ENCODE peak calls at places on chromosomes 2 and 18, in five cellular contexts. V is HCEC 1CT, C is posterior vena cava, O is HT-29, B is adipocyte. R is an unnamed sample.

GRCh38 chr18:8942021-8942908 is 160.2 kb upstream of the NDUFV2 start:
- DNase-seq in O (no peak), B (peak), V (no peak), C (no peak), R (no peak)

GRCh38 chr2:23452853-23453420 is 68.0 kb downstream of the KLHL29 start:
- DNase-seq in V (peak), B (no peak), C (no peak), O (no peak), R (no peak)

GRCh38 chr18:5895886-5896740 is 791 bp upstream of the TMEM200C start:
- DNase-seq in O (no peak), C (peak), B (peak), V (no peak), R (peak)

GRCh38 chr2:44972771-44973535 is 31.5 kb downstream of the SIX3 start:
- DNase-seq in O (no peak), C (peak), V (no peak), B (no peak), R (no peak)

GRCh38 chr2:53460347-53460746 is 307.3 kb upstream of the CHAC2 start:
- DNase-seq in C (no peak), B (peak), V (no peak), O (no peak), R (no peak)

GRCh38 chr18:6370886-6371635 is 43.6 kb downstream of the L3MBTL4 start:
- DNase-seq in C (no peak), B (no peak), V (no peak), O (peak), R (no peak)

GRCh38 chr2:141393214-141393545 is 737.6 kb downstream of the LRP1B start:
- DNase-seq in B (peak), V (peak), C (no peak), O (peak), R (no peak)

GRCh38 chr2:101474752-101475384 is at the start of gene RFX8:
- DNase-seq in O (no peak), V (peak), C (no peak), B (peak), R (peak)

GRCh38 chr2:65062843-65063242 is 6.6 kb downstream of the CEP68 start:
- DNase-seq in O (no peak), B (peak), C (no peak), V (no peak), R (no peak)

GRCh38 chr18:1036926-1037325 is 132.3 kb downstream of the ADCYAP1 start:
- DNase-seq in V (no peak), O (no peak), B (no peak), C (no peak), R (no peak)

GRCh38 chr2:138507267-138507666 is 5.7 kb downstream of the SPOPL start:
- DNase-seq in B (no peak), C (no peak), O (peak), V (no peak), R (no peak)

GRCh38 chr18:75029456-75029855 is 179.5 kb downstream of the PTGR3 start:
- DNase-seq in V (no peak), B (no peak), O (no peak), C (no peak), R (no peak)

GRCh38 chr18:44680271-44681038 is at the start of gene SETBP1:
- DNase-seq in V (no peak), C (peak), O (no peak), B (peak), R (peak)

GRCh38 chr2:168432565-168433186 is 23.4 kb upstream of the CERS6 start:
- DNase-seq in B (no peak), O (no peak), C (no peak), V (no peak), R (no peak)

GRCh38 chr18:77059294-77059916 is 73.2 kb downstream of the MBP start:
- DNase-seq in B (peak), O (peak), C (no peak), V (peak), R (no peak)

GRCh38 chr2:98277156-98277859 is 68.9 kb upstream of the CNGA3 start:
- DNase-seq in O (no peak), C (no peak), B (no peak), V (no peak), R (no peak)

GRCh38 chr2:56444339-56444738 is 260.5 kb downstream of the CCDC85A start:
- DNase-seq in V (no peak), O (peak), B (no peak), C (no peak), R (no peak)

GRCh38 chr2:197559656-197560055 is 43.8 kb downstream of the MOB4 start:
- DNase-seq in V (no peak), C (no peak), O (no peak), B (no peak), R (no peak)

GRCh38 chr2:190181066-190181681 is 118.6 kb upstream of the MSTN start:
- DNase-seq in C (no peak), V (no peak), B (no peak), O (peak), R (no peak)

GRCh38 chr18:35252466-35252865 is 11.6 kb downstream of the ZNF397 start:
- DNase-seq in B (no peak), C (no peak), V (no peak), O (no peak), R (no peak)

GRCh38 chr2:14401838-14402237 is 230.7 kb upstream of the LRATD1 start:
- DNase-seq in O (no peak), B (no peak), V (no peak), C (no peak), R (no peak)

GRCh38 chr2:12728221-12728777 is 11.6 kb downstream of the TRIB2 start:
- DNase-seq in B (no peak), O (no peak), C (peak), V (no peak), R (peak)

GRCh38 chr2:170715062-170715931 is at the start of gene SP5:
- DNase-seq in B (peak), C (peak), V (peak), O (peak), R (peak)

GRCh38 chr2:157497603-157498314 is 53.9 kb upstream of the CYTIP start:
- DNase-seq in B (peak), O (peak), V (peak), C (no peak), R (no peak)

GRCh38 chr2:232574674-232575403 is 24.4 kb downstream of the EIF4E2 start:
- DNase-seq in C (no peak), V (peak), B (peak), O (no peak), R (no peak)

GRCh38 chr2:38432827-38433606 is 55.9 kb upstream of the ATL2 start:
- DNase-seq in C (no peak), O (no peak), B (no peak), V (no peak), R (no peak)

GRCh38 chr2:205778326-205778725 is 96.0 kb downstream of the NRP2 start:
- DNase-seq in O (no peak), B (no peak), C (no peak), V (no peak), R (no peak)

GRCh38 chr2:166343467-166343866 is 32.3 kb downstream of the SCN9A start:
- DNase-seq in V (no peak), C (no peak), B (peak), O (no peak), R (no peak)

GRCh38 chr2:210895132-210895531 is 338.7 kb downstream of the CPS1 start:
- DNase-seq in C (no peak), O (no peak), B (no peak), V (no peak), R (no peak)

GRCh38 chr18:32441536-32441935 is 29.1 kb downstream of the GAREM1 start:
- DNase-seq in B (no peak), C (no peak), V (no peak), O (no peak), R (no peak)

GRCh38 chr2:8923173-8923572 is 80.3 kb downstream of the MBOAT2 start:
- DNase-seq in C (no peak), O (no peak), B (no peak), V (no peak), R (no peak)

GRCh38 chr2:11810237-11810977 is 64.0 kb downstream of the LPIN1 start:
- DNase-seq in O (no peak), V (no peak), C (peak), B (no peak), R (peak)

GRCh38 chr2:39059366-39059952 is 61.4 kb downstream of the SOS1 start:
- DNase-seq in O (peak), C (no peak), B (peak), V (peak), R (no peak)

GRCh38 chr2:16117791-16118610 is 177.7 kb downstream of the MYCN start:
- DNase-seq in V (no peak), B (no peak), O (no peak), C (no peak), R (no peak)